ENCODE peak calls at places on chromosomes 1 and 21, in ten cellular contexts. One of them, this sample, is unnamed.

GRCh38 chr1:205442051-205442721 is 13.7 kb downstream of the BLACAT1 start:
- DNase-seq in PC-3: no peak
- DNase-seq in dorsolateral prefrontal cortex: no peak
- DNase-seq in CD8-positive, alpha-beta T cell: no peak
- DNase-seq in IMR-90: no peak
- DNase-seq in heart left ventricle: peak; percentile 35
- DNase-seq in cardiac fibroblast: no peak
- DNase-seq in ovary: no peak
- DNase-seq in neural crest cell: no peak
- DNase-seq in AG04450: no peak
- DNase-seq in this sample: no peak

GRCh38 chr1:156926175-156926574 is 5.7 kb downstream of the LRRC71 start:
- DNase-seq in PC-3: peak; percentile 98
- DNase-seq in dorsolateral prefrontal cortex: no peak
- DNase-seq in CD8-positive, alpha-beta T cell: peak; percentile 45
- DNase-seq in IMR-90: peak; percentile 56
- DNase-seq in heart left ventricle: no peak
- DNase-seq in cardiac fibroblast: peak; percentile 62
- DNase-seq in ovary: no peak
- DNase-seq in neural crest cell: no peak
- DNase-seq in AG04450: no peak
- DNase-seq in this sample: no peak

GRCh38 chr1:13642306-13643004 is 57.5 kb upstream of the PRDM2 start:
- DNase-seq in PC-3: no peak
- DNase-seq in dorsolateral prefrontal cortex: peak; percentile 48
- DNase-seq in CD8-positive, alpha-beta T cell: no peak
- DNase-seq in IMR-90: no peak
- DNase-seq in heart left ventricle: no peak
- DNase-seq in cardiac fibroblast: no peak
- DNase-seq in ovary: no peak
- DNase-seq in neural crest cell: no peak
- DNase-seq in AG04450: no peak
- DNase-seq in this sample: no peak

GRCh38 chr1:30187413-30188023 is 535.9 kb downstream of the MATN1 start:
- DNase-seq in PC-3: no peak
- DNase-seq in dorsolateral prefrontal cortex: no peak
- DNase-seq in CD8-positive, alpha-beta T cell: no peak
- DNase-seq in IMR-90: no peak
- DNase-seq in heart left ventricle: no peak
- DNase-seq in cardiac fibroblast: no peak
- DNase-seq in ovary: no peak
- DNase-seq in neural crest cell: no peak
- DNase-seq in AG04450: no peak
- DNase-seq in this sample: no peak

GRCh38 chr1:221725683-221726330 is 16.1 kb downstream of the DUSP10 start:
- DNase-seq in PC-3: peak; percentile 82
- DNase-seq in dorsolateral prefrontal cortex: no peak
- DNase-seq in CD8-positive, alpha-beta T cell: no peak
- DNase-seq in IMR-90: peak; percentile 60
- DNase-seq in heart left ventricle: no peak
- DNase-seq in cardiac fibroblast: peak; percentile 69
- DNase-seq in ovary: no peak
- DNase-seq in neural crest cell: no peak
- DNase-seq in AG04450: no peak
- DNase-seq in this sample: no peak

GRCh38 chr1:85047472-85048295 is 616 bp downstream of the MCOLN3 start:
- DNase-seq in PC-3: no peak
- DNase-seq in dorsolateral prefrontal cortex: no peak
- DNase-seq in CD8-positive, alpha-beta T cell: no peak
- DNase-seq in IMR-90: no peak
- DNase-seq in heart left ventricle: peak; percentile 60
- DNase-seq in cardiac fibroblast: no peak
- DNase-seq in ovary: peak; percentile 44
- DNase-seq in neural crest cell: peak; percentile 9
- DNase-seq in AG04450: no peak
- DNase-seq in this sample: no peak

GRCh38 chr1:164780863-164781262 is 221.9 kb downstream of the PBX1 start:
- DNase-seq in PC-3: peak; percentile 39
- DNase-seq in dorsolateral prefrontal cortex: no peak
- DNase-seq in CD8-positive, alpha-beta T cell: no peak
- DNase-seq in IMR-90: peak; percentile 94
- DNase-seq in heart left ventricle: no peak
- DNase-seq in cardiac fibroblast: peak; percentile 89
- DNase-seq in ovary: no peak
- DNase-seq in neural crest cell: no peak
- DNase-seq in AG04450: peak; percentile 55
- DNase-seq in this sample: peak; percentile 59

GRCh38 chr1:107550358-107550757 is 409.5 kb downstream of the NTNG1 start:
- DNase-seq in PC-3: no peak
- DNase-seq in dorsolateral prefrontal cortex: no peak
- DNase-seq in CD8-positive, alpha-beta T cell: no peak
- DNase-seq in IMR-90: no peak
- DNase-seq in heart left ventricle: no peak
- DNase-seq in cardiac fibroblast: no peak
- DNase-seq in ovary: no peak
- DNase-seq in neural crest cell: no peak
- DNase-seq in AG04450: no peak
- DNase-seq in this sample: no peak

GRCh38 chr21:17708541-17709265 is 96.0 kb upstream of the BTG3 start:
- DNase-seq in PC-3: no peak
- DNase-seq in dorsolateral prefrontal cortex: no peak
- DNase-seq in CD8-positive, alpha-beta T cell: no peak
- DNase-seq in IMR-90: no peak
- DNase-seq in heart left ventricle: no peak
- DNase-seq in cardiac fibroblast: no peak
- DNase-seq in ovary: no peak
- DNase-seq in neural crest cell: no peak
- DNase-seq in AG04450: no peak
- DNase-seq in this sample: no peak

GRCh38 chr1:167467126-167467725 is 51.1 kb downstream of the CD247 start:
- DNase-seq in PC-3: peak; percentile 17
- DNase-seq in dorsolateral prefrontal cortex: no peak
- DNase-seq in CD8-positive, alpha-beta T cell: no peak
- DNase-seq in IMR-90: peak; percentile 7
- DNase-seq in heart left ventricle: no peak
- DNase-seq in cardiac fibroblast: no peak
- DNase-seq in ovary: no peak
- DNase-seq in neural crest cell: no peak
- DNase-seq in AG04450: no peak
- DNase-seq in this sample: no peak

DNA sequence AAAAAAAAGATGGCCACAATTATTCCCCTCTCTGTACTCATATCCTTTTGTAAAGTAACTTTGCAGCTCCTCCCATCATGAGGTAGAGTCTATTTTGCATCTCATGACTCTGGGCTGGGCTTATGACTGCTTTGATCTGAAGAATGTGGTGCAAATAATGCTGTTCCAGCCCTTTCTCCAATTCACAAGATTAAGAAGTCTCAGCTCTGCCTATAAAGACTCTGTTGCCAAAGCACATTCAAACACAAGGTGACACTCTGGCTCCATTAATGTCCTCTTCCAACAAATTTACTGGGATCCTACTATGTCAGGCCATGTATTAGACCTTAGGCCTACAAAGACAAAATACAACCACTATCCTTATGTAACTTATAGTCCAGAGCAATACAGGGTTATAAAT is 64.9 kb upstream of the PTCH2 start:
- DNase-seq in PC-3: no peak
- DNase-seq in dorsolateral prefrontal cortex: no peak
- DNase-seq in CD8-positive, alpha-beta T cell: no peak
- DNase-seq in IMR-90: no peak
- DNase-seq in heart left ventricle: no peak
- DNase-seq in cardiac fibroblast: peak; percentile 27
- DNase-seq in ovary: no peak
- DNase-seq in neural crest cell: no peak
- DNase-seq in AG04450: no peak
- DNase-seq in this sample: no peak
- TF ChIP-seq CTCF in PC-3: no peak
- TF ChIP-seq CTCF in dorsolateral prefrontal cortex: no peak
- TF ChIP-seq CTCF in CD8-positive, alpha-beta T cell: no peak
- TF ChIP-seq CTCF in IMR-90: peak; percentile 15
- TF ChIP-seq CTCF in heart left ventricle: no peak
- TF ChIP-seq CTCF in cardiac fibroblast: no peak
- TF ChIP-seq CTCF in ovary: no peak
- TF ChIP-seq CTCF in neural crest cell: no peak
- TF ChIP-seq CTCF in AG04450: no peak
- TF ChIP-seq CTCF in this sample: peak; percentile 3

GRCh38 chr21:31917108-31917507 is 44.3 kb downstream of the HUNK start:
- DNase-seq in PC-3: no peak
- DNase-seq in dorsolateral prefrontal cortex: no peak
- DNase-seq in CD8-positive, alpha-beta T cell: no peak
- DNase-seq in IMR-90: no peak
- DNase-seq in heart left ventricle: no peak
- DNase-seq in cardiac fibroblast: no peak
- DNase-seq in ovary: no peak
- DNase-seq in neural crest cell: no peak
- DNase-seq in AG04450: no peak
- DNase-seq in this sample: no peak

GRCh38 chr21:31921079-31921478 is 48.3 kb downstream of the HUNK start:
- DNase-seq in PC-3: peak; percentile 71
- DNase-seq in dorsolateral prefrontal cortex: no peak
- DNase-seq in CD8-positive, alpha-beta T cell: no peak
- DNase-seq in IMR-90: peak; percentile 91
- DNase-seq in heart left ventricle: no peak
- DNase-seq in cardiac fibroblast: no peak
- DNase-seq in ovary: no peak
- DNase-seq in neural crest cell: no peak
- DNase-seq in AG04450: no peak
- DNase-seq in this sample: no peak

GRCh38 chr21:31915566-31915965 is 42.7 kb downstream of the HUNK start:
- DNase-seq in PC-3: no peak
- DNase-seq in dorsolateral prefrontal cortex: no peak
- DNase-seq in CD8-positive, alpha-beta T cell: no peak
- DNase-seq in IMR-90: no peak
- DNase-seq in heart left ventricle: no peak
- DNase-seq in cardiac fibroblast: no peak
- DNase-seq in ovary: no peak
- DNase-seq in neural crest cell: no peak
- DNase-seq in AG04450: no peak
- DNase-seq in this sample: no peak

GRCh38 chr21:31920275-31920674 is 47.5 kb downstream of the HUNK start:
- DNase-seq in PC-3: no peak
- DNase-seq in dorsolateral prefrontal cortex: no peak
- DNase-seq in CD8-positive, alpha-beta T cell: no peak
- DNase-seq in IMR-90: no peak
- DNase-seq in heart left ventricle: no peak
- DNase-seq in cardiac fibroblast: no peak
- DNase-seq in ovary: no peak
- DNase-seq in neural crest cell: no peak
- DNase-seq in AG04450: no peak
- DNase-seq in this sample: no peak

GRCh38 chr21:31918250-31918775 is 45.5 kb downstream of the HUNK start:
- DNase-seq in PC-3: no peak
- DNase-seq in dorsolateral prefrontal cortex: no peak
- DNase-seq in CD8-positive, alpha-beta T cell: no peak
- DNase-seq in IMR-90: no peak
- DNase-seq in heart left ventricle: no peak
- DNase-seq in cardiac fibroblast: no peak
- DNase-seq in ovary: no peak
- DNase-seq in neural crest cell: no peak
- DNase-seq in AG04450: no peak
- DNase-seq in this sample: no peak
- TF ChIP-seq CTCF in PC-3: no peak
- TF ChIP-seq CTCF in dorsolateral prefrontal cortex: no peak
- TF ChIP-seq CTCF in CD8-positive, alpha-beta T cell: no peak
- TF ChIP-seq CTCF in IMR-90: no peak
- TF ChIP-seq CTCF in heart left ventricle: no peak
- TF ChIP-seq CTCF in cardiac fibroblast: no peak
- TF ChIP-seq CTCF in ovary: no peak
- TF ChIP-seq CTCF in neural crest cell: peak; percentile 34
- TF ChIP-seq CTCF in AG04450: no peak
- TF ChIP-seq CTCF in this sample: no peak

GRCh38 chr21:44619886-44620285 is 7.0 kb upstream of the KRTAP10-9 start:
- DNase-seq in PC-3: no peak
- DNase-seq in dorsolateral prefrontal cortex: no peak
- DNase-seq in CD8-positive, alpha-beta T cell: no peak
- DNase-seq in IMR-90: no peak
- DNase-seq in heart left ventricle: no peak
- DNase-seq in cardiac fibroblast: no peak
- DNase-seq in ovary: no peak
- DNase-seq in neural crest cell: no peak
- DNase-seq in AG04450: no peak
- DNase-seq in this sample: no peak

GRCh38 chr21:44618909-44619308 is 7.0 kb downstream of the KRTAP10-8 start:
- DNase-seq in PC-3: peak; percentile 19
- DNase-seq in dorsolateral prefrontal cortex: no peak
- DNase-seq in CD8-positive, alpha-beta T cell: peak; percentile 78
- DNase-seq in IMR-90: no peak
- DNase-seq in heart left ventricle: no peak
- DNase-seq in cardiac fibroblast: no peak
- DNase-seq in ovary: no peak
- DNase-seq in neural crest cell: no peak
- DNase-seq in AG04450: no peak
- DNase-seq in this sample: no peak

GRCh38 chr21:44617071-44617501 is 5.2 kb downstream of the KRTAP10-8 start:
- DNase-seq in PC-3: no peak
- DNase-seq in dorsolateral prefrontal cortex: no peak
- DNase-seq in CD8-positive, alpha-beta T cell: no peak
- DNase-seq in IMR-90: no peak
- DNase-seq in heart left ventricle: no peak
- DNase-seq in cardiac fibroblast: no peak
- DNase-seq in ovary: no peak
- DNase-seq in neural crest cell: no peak
- DNase-seq in AG04450: no peak
- DNase-seq in this sample: no peak

GRCh38 chr21:44616591-44616926 is 4.7 kb downstream of the KRTAP10-8 start:
- DNase-seq in PC-3: no peak
- DNase-seq in dorsolateral prefrontal cortex: no peak
- DNase-seq in CD8-positive, alpha-beta T cell: no peak
- DNase-seq in IMR-90: no peak
- DNase-seq in heart left ventricle: no peak
- DNase-seq in cardiac fibroblast: no peak
- DNase-seq in ovary: no peak
- DNase-seq in neural crest cell: no peak
- DNase-seq in AG04450: no peak
- DNase-seq in this sample: no peak

DNA sequence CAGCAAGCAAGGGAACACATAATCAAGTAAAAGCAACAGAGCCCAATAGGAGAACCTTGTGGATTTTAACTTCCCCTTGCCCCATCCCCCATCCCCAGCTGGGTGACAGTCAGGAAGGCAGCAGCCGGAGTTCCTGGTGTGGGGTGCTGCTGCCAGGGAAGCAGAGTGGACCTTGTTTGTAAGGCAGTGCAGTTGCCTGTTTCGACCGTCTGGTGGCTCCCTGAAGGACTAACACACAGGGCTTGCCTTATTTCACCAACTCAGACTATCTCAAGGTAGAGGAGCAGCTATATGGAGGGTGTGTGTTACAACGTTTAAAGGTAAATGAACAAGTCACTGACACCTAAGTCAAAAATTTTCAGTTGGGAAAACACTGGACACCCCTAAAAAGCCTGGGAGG is 6.6 kb downstream of the KRTAP10-8 start:
- DNase-seq in PC-3: peak; percentile 22
- DNase-seq in dorsolateral prefrontal cortex: no peak
- DNase-seq in CD8-positive, alpha-beta T cell: no peak
- DNase-seq in IMR-90: peak; percentile 14
- DNase-seq in heart left ventricle: peak; percentile 59
- DNase-seq in cardiac fibroblast: peak; percentile 30
- DNase-seq in ovary: no peak
- DNase-seq in neural crest cell: no peak
- DNase-seq in AG04450: no peak
- DNase-seq in this sample: no peak
- TF ChIP-seq CTCF in PC-3: peak; percentile 47
- TF ChIP-seq CTCF in dorsolateral prefrontal cortex: no peak
- TF ChIP-seq CTCF in CD8-positive, alpha-beta T cell: no peak
- TF ChIP-seq CTCF in IMR-90: no peak
- TF ChIP-seq CTCF in heart left ventricle: no peak
- TF ChIP-seq CTCF in cardiac fibroblast: peak; percentile 29
- TF ChIP-seq CTCF in ovary: no peak
- TF ChIP-seq CTCF in neural crest cell: peak; percentile 18
- TF ChIP-seq CTCF in AG04450: peak; percentile 12
- TF ChIP-seq CTCF in this sample: no peak

GRCh38 chr1:202697038-202697437 is 13.2 kb downstream of the SYT2 start:
- DNase-seq in PC-3: no peak
- DNase-seq in dorsolateral prefrontal cortex: no peak
- DNase-seq in CD8-positive, alpha-beta T cell: no peak
- DNase-seq in IMR-90: no peak
- DNase-seq in heart left ventricle: no peak
- DNase-seq in cardiac fibroblast: no peak
- DNase-seq in ovary: no peak
- DNase-seq in neural crest cell: no peak
- DNase-seq in AG04450: no peak
- DNase-seq in this sample: no peak
- TF ChIP-seq CTCF in PC-3: no peak
- TF ChIP-seq CTCF in dorsolateral prefrontal cortex: no peak
- TF ChIP-seq CTCF in CD8-positive, alpha-beta T cell: no peak
- TF ChIP-seq CTCF in IMR-90: no peak
- TF ChIP-seq CTCF in heart left ventricle: no peak
- TF ChIP-seq CTCF in cardiac fibroblast: no peak
- TF ChIP-seq CTCF in ovary: no peak
- TF ChIP-seq CTCF in neural crest cell: no peak
- TF ChIP-seq CTCF in AG04450: no peak
- TF ChIP-seq CTCF in this sample: no peak

This sample was measured in AG09319.